ENCODE peak calls at places on chromosomes 13 and 19, in four cellular contexts. B, O, T and L are unnamed samples.

GRCh38 chr19:56350416-56351045 is 35.9 kb upstream of the ZSCAN5A start:
- DNase-seq in T (peak), O (peak), B (peak), L (no peak)

GRCh38 chr13:73956795-73957408 is 177.3 kb downstream of the KLF12 start:
- DNase-seq in O (no peak), B (no peak), T (no peak), L (no peak)

GRCh38 chr19:30783936-30784335 is 411.8 kb downstream of the ZNF536 start:
- DNase-seq in T (no peak), O (no peak), B (no peak), L (no peak)

GRCh38 chr13:110524484-110525254 is 36.9 kb downstream of the RAB20 start:
- DNase-seq in B (peak), O (peak), T (no peak), L (peak)

GRCh38 chr13:76019421-76020044 is 383.4 kb downstream of the LMO7 start:
- DNase-seq in T (no peak), O (peak), B (no peak), L (no peak)

GRCh38 chr13:48194392-48194754 is 38.6 kb upstream of the ITM2B start:
- DNase-seq in B (no peak), O (no peak), T (no peak), L (no peak)

GRCh38 chr19:16368385-16369305 is 44.0 kb downstream of the KLF2 start:
- DNase-seq in O (no peak), T (peak), B (no peak), L (no peak)

GRCh38 chr19:611506-611869 is 21.8 kb downstream of the HCN2 start:
- DNase-seq in T (peak), O (no peak), B (no peak), L (no peak)

GRCh38 chr19:35539314-35539713 is 6.1 kb downstream of the GAPDHS start:
- DNase-seq in O (no peak), B (no peak), T (no peak), L (no peak)

GRCh38 chr13:48097793-48098192 is 2.9 kb upstream of the MED4 start:
- DNase-seq in B (no peak), T (no peak), O (no peak), L (no peak)